ENCODE peak calls at places on chromosomes 5 and 9, in four cellular contexts. K, G, W and U are unnamed samples.

GRCh38 chr5:140298183-140298601 is 4.7 kb downstream of the PFDN1 start:
- DNase-seq in K (peak; percentile 78), G (no peak), W (no peak), U (peak; percentile 76)

GRCh38 chr5:126868961-126869451 is 92.1 kb downstream of the LMNB1 start:
- DNase-seq in K (peak; percentile 55), G (no peak), W (no peak), U (peak; percentile 40)

GRCh38 chr5:122295138-122295537 is 16.9 kb upstream of the SNCAIP start:
- DNase-seq in K (no peak), G (no peak), W (peak; percentile 15), U (no peak)

GRCh38 chr5:154683101-154683757 is 71.9 kb upstream of the LARP1 start:
- DNase-seq in K (no peak), G (no peak), W (no peak), U (no peak)

GRCh38 chr9:136881691-136882108 is 4.6 kb upstream of the TRAF2 start:
- DNase-seq in K (peak; percentile 71), G (no peak), W (peak; percentile 48), U (no peak)

GRCh38 chr9:91560301-91560700 is 136.7 kb upstream of the NFIL3 start:
- DNase-seq in K (peak; percentile 69), G (no peak), W (no peak), U (peak; percentile 46)

GRCh38 chr9:38388283-38389223 is 3.9 kb upstream of the ALDH1B1 start:
- DNase-seq in K (peak; percentile 30), G (no peak), W (no peak), U (no peak)

GRCh38 chr9:93122721-93123221 is 11.3 kb downstream of the NINJ1 start:
- DNase-seq in K (no peak), G (no peak), W (no peak), U (no peak)

GRCh38 chr9:136081113-136081825 is 13.8 kb downstream of the NACC2 start:
- DNase-seq in K (peak; percentile 42), G (no peak), W (no peak), U (no peak)

GRCh38 chr5:130316971-130317421 is 412.7 kb downstream of the CHSY3 start:
- DNase-seq in K (no peak), G (no peak), W (no peak), U (peak; percentile 12)

GRCh38 chr9:128825923-128826702 is 3.5 kb downstream of the SPOUT1 start:
- DNase-seq in K (no peak), G (no peak), W (peak; percentile 46), U (no peak)

GRCh38 chr9:128006360-128007024 is 25.7 kb upstream of the EEIG1 start:
- DNase-seq in K (peak; percentile 25), G (no peak), W (peak; percentile 65), U (no peak)

GRCh38 chr9:15277400-15278137 is 29.4 kb downstream of the TTC39B start:
- DNase-seq in K (peak; percentile 52), G (no peak), W (peak; percentile 22), U (peak; percentile 52)

GRCh38 chr5:117760114-117760513 is 1185.5 kb upstream of the SEMA6A start:
- DNase-seq in K (peak; percentile 1), G (no peak), W (no peak), U (no peak)

GRCh38 chr5:17129093-17129492 is 88.3 kb upstream of the BASP1 start:
- DNase-seq in K (peak; percentile 56), G (no peak), W (peak; percentile 65), U (peak; percentile 42)

GRCh38 chr9:132597073-132597775 is 14.8 kb downstream of the BARHL1 start:
- DNase-seq in K (peak; percentile 76), G (peak; percentile 69), W (no peak), U (peak; percentile 44)

GRCh38 chr9:88425538-88425950 is 37.3 kb downstream of the SPIN1 start:
- DNase-seq in K (peak; percentile 49), G (no peak), W (peak; percentile 12), U (peak; percentile 23)

GRCh38 chr9:27671591-27671990 is 98.3 kb upstream of the C9orf72 start:
- DNase-seq in K (peak; percentile 59), G (no peak), W (no peak), U (peak; percentile 2)

GRCh38 chr9:18710089-18710488 is 236.1 kb downstream of the ADAMTSL1 start:
- DNase-seq in K (peak; percentile 65), G (no peak), W (no peak), U (peak; percentile 53)

GRCh38 chr9:92310562-92310961 is 14.6 kb downstream of the NOL8 start:
- DNase-seq in K (no peak), G (no peak), W (no peak), U (no peak)

GRCh38 chr5:98109561-98110006 is 663.9 kb upstream of the RGMB start:
- DNase-seq in K (peak; percentile 47), G (no peak), W (no peak), U (peak; percentile 88)

GRCh38 chr5:65928341-65928752 is 2.0 kb downstream of the ERBIN start:
- DNase-seq in K (no peak), G (no peak), W (no peak), U (peak; percentile 39)

GRCh38 chr5:134073404-134073803 is 41.1 kb upstream of the TCF7 start:
- DNase-seq in K (no peak), G (no peak), W (peak; percentile 31), U (peak; percentile 15)

GRCh38 chr5:96326902-96327301 is 106.1 kb downstream of the PCSK1 start:
- DNase-seq in K (no peak), G (no peak), W (no peak), U (no peak)

GRCh38 chr9:33498387-33498786 is 24.7 kb upstream of the NOL6 start:
- DNase-seq in K (peak; percentile 34), G (no peak), W (no peak), U (peak; percentile 20)
- TF ChIP-seq CTCF in K (no peak), G (no peak), W (peak; percentile 36), U (no peak)

GRCh38 chr5:3593771-3594513 is 1.7 kb upstream of the IRX1 start:
- DNase-seq in K (no peak), G (no peak), W (no peak), U (peak; percentile 6)
- H3K4me3 ChIP-seq in K (no peak overlapping the region), G (no peak overlapping the region), W (no peak overlapping the region), U (no peak overlapping the region)

GRCh38 chr9:89604463-89605180 is at the start of gene GADD45G:
- DNase-seq in K (peak; percentile 70), G (peak; percentile 95), W (peak; percentile 56), U (peak; percentile 76)

GRCh38 chr9:89605181-89606048 is 603 bp downstream of the GADD45G start:
- DNase-seq in K (peak; percentile 44), G (peak; percentile 84), W (peak; percentile 9), U (peak; percentile 43)

GRCh38 chr9:89606049-89606481 is 1.3 kb downstream of the GADD45G start:
- DNase-seq in K (peak; percentile 74), G (peak; percentile 91), W (peak; percentile 67), U (peak; percentile 77)

GRCh38 chr9:89608646-89609335 is 4.0 kb downstream of the GADD45G start:
- DNase-seq in K (no peak), G (no peak), W (no peak), U (no peak)

DNA sequence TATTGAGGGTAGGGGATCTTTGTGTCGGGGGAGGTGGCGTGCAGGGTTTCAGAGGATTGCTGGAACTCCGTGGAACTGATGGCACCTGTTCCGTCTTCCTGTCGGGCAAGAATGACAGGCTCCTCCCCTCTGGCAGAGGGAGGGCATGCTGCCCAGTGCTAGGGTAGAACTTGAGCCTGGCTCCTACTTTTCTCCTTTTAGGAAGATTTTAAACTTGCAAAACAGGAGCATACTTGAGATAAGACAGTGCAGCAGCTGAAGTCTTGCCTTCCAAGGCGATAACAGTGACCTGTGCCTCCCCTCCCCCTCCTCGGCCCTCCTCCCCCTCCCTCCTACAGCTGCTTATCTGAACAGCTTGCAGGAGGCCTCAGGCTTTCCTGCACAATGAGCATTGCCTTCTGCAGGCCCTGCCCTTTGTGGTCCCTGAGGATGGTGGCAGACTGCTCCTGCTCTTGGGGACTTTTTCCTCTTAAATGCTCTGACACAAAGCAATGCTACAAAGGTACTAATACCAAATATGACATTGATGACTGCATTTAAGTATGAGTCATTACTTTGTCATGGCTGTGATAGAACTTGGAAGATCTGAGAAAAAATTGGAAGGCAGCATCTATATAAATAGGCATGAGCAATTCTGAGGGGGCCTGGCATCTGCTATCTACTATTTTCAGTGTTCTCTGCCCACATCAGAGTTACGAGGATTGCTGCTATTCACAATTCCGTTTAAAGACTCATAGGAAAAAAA is 1.9 kb downstream of the GADD45G start:
- DNase-seq in K (peak; percentile 8), G (no peak), W (no peak), U (no peak)
- TF ChIP-seq CTCF in K (no peak), G (no peak), W (no peak), U (no peak)

GRCh38 chr9:89961616-89962341 is 357.0 kb downstream of the GADD45G start:
- DNase-seq in K (peak; percentile 28), G (no peak), W (no peak), U (peak; percentile 50)
- H3K4me3 ChIP-seq in K (no peak overlapping the region), G (no peak overlapping the region), W (no peak overlapping the region), U (no peak overlapping the region)

GRCh38 chr9:129867138-129868032 is 32.1 kb downstream of the USP20 start:
- DNase-seq in K (no peak), G (no peak), W (no peak), U (no peak)
- TF ChIP-seq CTCF in K (peak; percentile 14), G (no peak), W (no peak), U (peak; percentile 0)

GRCh38 chr5:148808864-148809642 is 17.4 kb upstream of the ADRB2 start:
- DNase-seq in K (no peak), G (no peak), W (no peak), U (no peak)

GRCh38 chr5:148807845-148808244 is 18.6 kb upstream of the ADRB2 start:
- DNase-seq in K (peak; percentile 44), G (no peak), W (no peak), U (peak; percentile 18)

GRCh38 chr5:148810821-148811220 is 15.6 kb upstream of the ADRB2 start:
- DNase-seq in K (no peak), G (no peak), W (no peak), U (no peak)

GRCh38 chr5:148806520-148806931 is 19.9 kb upstream of the ADRB2 start:
- DNase-seq in K (peak; percentile 7), G (no peak), W (no peak), U (no peak)

DNA sequence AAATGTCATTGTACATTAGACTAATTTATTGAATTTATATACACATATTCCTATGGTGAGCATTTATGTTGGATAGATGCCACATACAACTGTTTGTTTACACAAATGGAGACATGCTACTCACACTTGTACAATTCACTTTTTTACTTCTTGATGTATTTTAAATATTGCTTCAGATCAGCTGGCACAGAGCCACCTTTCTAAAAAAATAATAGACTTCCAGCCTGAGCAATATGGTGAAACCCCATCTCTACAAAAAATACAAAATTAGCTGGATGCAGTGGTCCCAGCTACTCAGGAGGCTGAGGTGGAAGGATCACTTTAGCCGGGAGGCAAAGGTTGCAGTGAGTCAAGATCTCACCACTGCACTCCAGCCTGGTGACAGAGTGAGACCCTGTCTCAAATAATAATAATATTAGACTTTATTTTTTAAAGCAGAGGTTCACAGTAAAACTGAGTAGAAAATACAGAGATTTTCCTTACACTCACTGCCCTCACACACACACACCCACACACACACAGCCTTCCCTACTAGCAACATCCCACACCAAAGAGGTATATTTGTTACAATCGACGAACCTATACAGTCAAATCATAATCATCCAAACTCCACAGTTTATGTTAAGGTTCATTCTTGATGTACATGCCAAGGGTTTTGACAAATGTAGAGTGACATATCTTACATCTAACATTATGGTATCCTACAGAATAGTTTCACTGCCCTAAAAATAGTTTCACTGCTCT is 16.5 kb upstream of the ADRB2 start:
- DNase-seq in K (peak; percentile 17), G (no peak), W (no peak), U (no peak)
- H3K4me3 ChIP-seq in K (no peak overlapping the region), G (no peak overlapping the region), W (peak overlapping the region; percentile 38), U (no peak overlapping the region)